ENCODE peak calls at places on chromosomes 2 and 18, in six cellular contexts. L, G, U, M, B and X are unnamed samples.

GRCh38 chr2:181774601-181775179 is 94.4 kb upstream of the NEUROD1 start:
- DNase-seq in L (no peak), U (no peak), G (no peak), M (no peak), B (no peak), X (no peak)

GRCh38 chr18:57915848-57916596 is 112.9 kb upstream of the ATP8B1 start:
- DNase-seq in G (no peak), U (no peak), B (no peak), M (no peak), L (no peak), X (no peak)

GRCh38 chr2:20241973-20242726 is 17.2 kb upstream of the SDC1 start:
- DNase-seq in G (no peak), M (no peak), U (no peak), B (peak), L (no peak), X (no peak)

GRCh38 chr2:234479465-234479864 is 17.4 kb downstream of the ARL4C start:
- DNase-seq in L (no peak), U (no peak), B (no peak), M (no peak), G (no peak), X (peak)

GRCh38 chr2:222613715-222614331 is 42.1 kb downstream of the FARSB start:
- DNase-seq in L (no peak), G (peak), M (no peak), U (no peak), B (peak), X (no peak)

GRCh38 chr2:117948585-117948984 is 65.3 kb downstream of the CCDC93 start:
- DNase-seq in G (no peak), L (no peak), M (no peak), B (no peak), U (no peak), X (no peak)

GRCh38 chr2:227036527-227036926 is 127.5 kb downstream of the COL4A4 start:
- DNase-seq in L (no peak), M (no peak), G (no peak), B (no peak), U (no peak), X (no peak)

GRCh38 chr2:241217320-241218031 is 29.0 kb downstream of the ANO7 start:
- DNase-seq in L (peak), B (peak), U (peak), G (peak), M (peak), X (peak)

GRCh38 chr18:74310411-74310810 is 5.2 kb upstream of the C18orf63 start:
- DNase-seq in M (no peak), L (no peak), B (no peak), U (no peak), G (peak), X (no peak)

GRCh38 chr2:142031656-142032055 is 99.2 kb downstream of the LRP1B start:
- DNase-seq in B (no peak), U (no peak), L (no peak), G (no peak), M (no peak), X (no peak)

GRCh38 chr2:127485051-127485693 is 41.1 kb downstream of the IWS1 start:
- DNase-seq in G (no peak), U (no peak), B (no peak), M (no peak), L (no peak), X (no peak)

GRCh38 chr18:59617468-59617932 is 79.7 kb downstream of the CCBE1 start:
- DNase-seq in M (no peak), B (no peak), U (no peak), L (no peak), G (no peak), X (no peak)

GRCh38 chr2:121092095-121092494 is 192.9 kb downstream of the TFCP2L1 start:
- DNase-seq in G (no peak), B (no peak), M (no peak), L (no peak), U (no peak), X (no peak)

GRCh38 chr2:42663106-42663755 is 94.8 kb downstream of the MTA3 start:
- DNase-seq in B (peak), G (peak), M (peak), L (peak), U (peak), X (peak)

GRCh38 chr18:49609416-49610284 is 47.8 kb downstream of the LIPG start:
- DNase-seq in U (no peak), G (no peak), B (no peak), M (no peak), L (no peak), X (no peak)

GRCh38 chr2:167331636-167332232 is 443.5 kb downstream of the XIRP2 start:
- DNase-seq in L (no peak), B (no peak), M (no peak), U (peak), G (no peak), X (no peak)

GRCh38 chr2:10057231-10058107 is 14.1 kb downstream of the KLF11 start:
- DNase-seq in L (peak), B (no peak), U (peak), M (peak), G (peak), X (peak)
- TF ChIP-seq POLR2A in L (no peak), B (no peak), U (no peak), M (no peak), G (no peak), X (no peak)

DNA sequence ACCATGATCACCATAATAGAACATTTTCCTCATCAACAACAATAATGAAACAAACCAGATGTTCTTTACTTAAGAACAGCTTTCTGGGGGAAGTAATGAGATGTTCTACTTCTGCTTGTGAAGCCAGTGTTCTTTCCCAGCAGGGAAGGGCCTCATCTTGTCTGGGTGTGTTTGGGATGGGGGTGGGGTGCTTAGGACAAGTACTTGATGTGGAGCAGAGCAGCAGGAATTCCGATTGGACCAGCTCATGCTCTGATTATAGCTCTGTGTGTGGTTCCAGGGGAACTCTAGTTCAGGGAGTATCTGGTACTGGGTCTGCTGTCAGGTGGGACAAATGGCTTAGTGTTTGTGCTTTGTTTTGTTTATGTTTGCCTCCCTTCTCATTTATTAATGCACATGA is 162.9 kb upstream of the NOSTRIN start:
- DNase-seq in G (no peak), L (peak), M (peak), U (peak), B (no peak), X (no peak)
- TF ChIP-seq POLR2A in G (no peak), L (no peak), M (no peak), U (no peak), B (no peak), X (no peak)

GRCh38 chr18:77131100-77131651 is 1.4 kb downstream of the MBP start:
- DNase-seq in U (peak), L (no peak), G (no peak), B (no peak), M (peak), X (peak)
- TF ChIP-seq POLR2A in U (no peak), L (no peak), G (no peak), B (no peak), M (no peak), X (no peak)

GRCh38 chr2:63844616-63845015 is 2.9 kb downstream of the UGP2 start:
- DNase-seq in L (no peak), B (no peak), U (no peak), G (no peak), M (no peak), X (no peak)
- TF ChIP-seq POLR2A in L (no peak), B (no peak), U (no peak), G (no peak), M (no peak), X (no peak)